ENCODE peak calls at places on chromosome 4, in eight cellular contexts. One of them, this sample, is unnamed.

GRCh38 chr4:10893417-10893816 is 208.8 kb upstream of the CLNK start:
- DNase-seq in hepatocyte: peak; percentile 11
- DNase-seq in heart left ventricle: no peak
- DNase-seq in Panc1: no peak
- DNase-seq in brain microvascular endothelial cell: no peak
- DNase-seq in right cardiac atrium: no peak
- DNase-seq in mammary epithelial cell: peak; percentile 1
- DNase-seq in cardiac muscle cell: peak; percentile 18
- DNase-seq in this sample: no peak

GRCh38 chr4:142194905-142195304 is 558.5 kb downstream of the IL15 start:
- DNase-seq in hepatocyte: no peak
- DNase-seq in heart left ventricle: no peak
- DNase-seq in Panc1: no peak
- DNase-seq in brain microvascular endothelial cell: no peak
- DNase-seq in right cardiac atrium: no peak
- DNase-seq in mammary epithelial cell: no peak
- DNase-seq in cardiac muscle cell: no peak
- DNase-seq in this sample: no peak

GRCh38 chr4:62709618-62710252 is 1509.6 kb downstream of the ADGRL3 start:
- DNase-seq in hepatocyte: peak; percentile 66
- DNase-seq in heart left ventricle: no peak
- DNase-seq in Panc1: no peak
- DNase-seq in brain microvascular endothelial cell: peak; percentile 24
- DNase-seq in right cardiac atrium: no peak
- DNase-seq in mammary epithelial cell: peak; percentile 3
- DNase-seq in cardiac muscle cell: peak; percentile 66
- DNase-seq in this sample: no peak

GRCh38 chr4:172758586-172759340 is 409.8 kb upstream of the GALNT7 start:
- DNase-seq in hepatocyte: no peak
- DNase-seq in heart left ventricle: no peak
- DNase-seq in Panc1: peak; percentile 28
- DNase-seq in brain microvascular endothelial cell: peak; percentile 70
- DNase-seq in right cardiac atrium: no peak
- DNase-seq in mammary epithelial cell: peak; percentile 63
- DNase-seq in cardiac muscle cell: no peak
- DNase-seq in this sample: no peak

GRCh38 chr4:68368566-68369473 is 18.9 kb upstream of the YTHDC1 start:
- DNase-seq in hepatocyte: no peak
- DNase-seq in heart left ventricle: no peak
- DNase-seq in Panc1: no peak
- DNase-seq in brain microvascular endothelial cell: peak; percentile 30
- DNase-seq in right cardiac atrium: no peak
- DNase-seq in mammary epithelial cell: peak; percentile 89
- DNase-seq in cardiac muscle cell: no peak
- DNase-seq in this sample: no peak

GRCh38 chr4:121108557-121108956 is 36.2 kb upstream of the NDNF start:
- DNase-seq in hepatocyte: no peak
- DNase-seq in heart left ventricle: no peak
- DNase-seq in Panc1: no peak
- DNase-seq in brain microvascular endothelial cell: no peak
- DNase-seq in right cardiac atrium: no peak
- DNase-seq in mammary epithelial cell: no peak
- DNase-seq in cardiac muscle cell: no peak
- DNase-seq in this sample: no peak

GRCh38 chr4:103306870-103307345 is 108.8 kb upstream of the CENPE start:
- DNase-seq in hepatocyte: peak; percentile 82
- DNase-seq in heart left ventricle: peak; percentile 40
- DNase-seq in Panc1: no peak
- DNase-seq in brain microvascular endothelial cell: no peak
- DNase-seq in right cardiac atrium: peak; percentile 79
- DNase-seq in mammary epithelial cell: no peak
- DNase-seq in cardiac muscle cell: peak; percentile 72
- DNase-seq in this sample: no peak

GRCh38 chr4:89800527-89801103 is 36.3 kb downstream of the SNCA start:
- DNase-seq in hepatocyte: no peak
- DNase-seq in heart left ventricle: no peak
- DNase-seq in Panc1: no peak
- DNase-seq in brain microvascular endothelial cell: peak; percentile 24
- DNase-seq in right cardiac atrium: no peak
- DNase-seq in mammary epithelial cell: peak; percentile 62
- DNase-seq in cardiac muscle cell: no peak
- DNase-seq in this sample: no peak

GRCh38 chr4:185249105-185249504 is 39.7 kb downstream of the SNX25 start:
- DNase-seq in hepatocyte: no peak
- DNase-seq in heart left ventricle: no peak
- DNase-seq in Panc1: no peak
- DNase-seq in brain microvascular endothelial cell: no peak
- DNase-seq in right cardiac atrium: no peak
- DNase-seq in mammary epithelial cell: no peak
- DNase-seq in cardiac muscle cell: no peak
- DNase-seq in this sample: no peak

GRCh38 chr4:119300072-119300387 is 21.9 kb downstream of the FABP2 start:
- DNase-seq in hepatocyte: peak; percentile 60
- DNase-seq in heart left ventricle: peak; percentile 42
- DNase-seq in Panc1: no peak
- DNase-seq in brain microvascular endothelial cell: peak; percentile 64
- DNase-seq in right cardiac atrium: peak; percentile 66
- DNase-seq in mammary epithelial cell: no peak
- DNase-seq in cardiac muscle cell: peak; percentile 54
- DNase-seq in this sample: peak; percentile 67

GRCh38 chr4:157804169-157804543 is 368.7 kb downstream of the GASK1B start:
- DNase-seq in hepatocyte: peak; percentile 7
- DNase-seq in heart left ventricle: no peak
- DNase-seq in Panc1: no peak
- DNase-seq in brain microvascular endothelial cell: no peak
- DNase-seq in right cardiac atrium: no peak
- DNase-seq in mammary epithelial cell: no peak
- DNase-seq in cardiac muscle cell: no peak
- DNase-seq in this sample: no peak

GRCh38 chr4:150037251-150037856 is 40.9 kb upstream of the DCLK2 start:
- DNase-seq in hepatocyte: no peak
- DNase-seq in heart left ventricle: no peak
- DNase-seq in Panc1: no peak
- DNase-seq in brain microvascular endothelial cell: no peak
- DNase-seq in right cardiac atrium: no peak
- DNase-seq in mammary epithelial cell: peak; percentile 79
- DNase-seq in cardiac muscle cell: no peak
- DNase-seq in this sample: no peak

GRCh38 chr4:143773998-143774898 is 73.8 kb upstream of the FREM3 start:
- DNase-seq in hepatocyte: peak; percentile 77
- DNase-seq in heart left ventricle: peak; percentile 20
- DNase-seq in Panc1: peak; percentile 38
- DNase-seq in brain microvascular endothelial cell: peak; percentile 71
- DNase-seq in right cardiac atrium: peak; percentile 33
- DNase-seq in mammary epithelial cell: peak; percentile 48
- DNase-seq in cardiac muscle cell: peak; percentile 61
- DNase-seq in this sample: no peak

DNA sequence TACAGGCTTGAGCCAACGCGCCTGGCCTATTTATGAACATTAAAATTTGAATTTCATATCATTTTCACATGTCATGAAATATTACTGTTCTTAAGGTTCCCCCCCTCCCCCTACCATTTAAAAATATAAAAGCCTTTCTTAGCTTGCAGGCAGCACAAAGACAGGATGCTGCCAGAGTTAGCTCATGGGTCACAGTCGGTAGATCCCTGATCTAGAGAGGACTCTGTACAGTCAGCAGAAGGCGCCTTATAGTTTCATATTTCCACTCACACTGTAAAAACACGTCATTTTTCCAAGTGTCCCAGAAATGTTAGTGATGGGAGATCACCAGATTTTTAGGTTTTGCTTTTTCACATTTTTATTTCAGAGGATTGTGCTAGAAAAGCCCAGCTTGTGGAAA is 12.2 kb downstream of the NOCT start:
- DNase-seq in hepatocyte: no peak
- DNase-seq in heart left ventricle: no peak
- DNase-seq in Panc1: no peak
- DNase-seq in brain microvascular endothelial cell: no peak
- DNase-seq in right cardiac atrium: no peak
- DNase-seq in mammary epithelial cell: no peak
- DNase-seq in cardiac muscle cell: no peak
- DNase-seq in this sample: no peak
- H3K27ac ChIP-seq in hepatocyte: no peak overlapping the region
- H3K27ac ChIP-seq in heart left ventricle: peak overlapping the region; percentile 73
- H3K27ac ChIP-seq in Panc1: peak overlapping the region; percentile 12
- H3K27ac ChIP-seq in brain microvascular endothelial cell: peak overlapping the region; percentile 25
- H3K27ac ChIP-seq in right cardiac atrium: peak overlapping the region; percentile 40
- H3K27ac ChIP-seq in mammary epithelial cell: no peak overlapping the region
- H3K27ac ChIP-seq in cardiac muscle cell: peak overlapping the region; percentile 79
- H3K27ac ChIP-seq in this sample: no peak overlapping the region

GRCh38 chr4:56656346-56656643 is 24.8 kb downstream of the HOPX start:
- DNase-seq in hepatocyte: peak; percentile 19
- DNase-seq in heart left ventricle: peak; percentile 38
- DNase-seq in Panc1: no peak
- DNase-seq in brain microvascular endothelial cell: no peak
- DNase-seq in right cardiac atrium: peak; percentile 46
- DNase-seq in mammary epithelial cell: no peak
- DNase-seq in cardiac muscle cell: no peak
- DNase-seq in this sample: no peak
- H3K27me3 ChIP-seq in hepatocyte: peaks cover 53% of the 10 kb centered on the region
- H3K27me3 ChIP-seq in heart left ventricle: peaks cover 4% of the 10 kb centered on the region
- H3K27me3 ChIP-seq in Panc1: peaks cover 22% of the 10 kb centered on the region
- H3K27me3 ChIP-seq in brain microvascular endothelial cell: no peaks in the 10 kb centered on the region
- H3K27me3 ChIP-seq in right cardiac atrium: no peaks in the 10 kb centered on the region
- H3K27me3 ChIP-seq in mammary epithelial cell: peaks cover 38% of the 10 kb centered on the region
- H3K27me3 ChIP-seq in cardiac muscle cell: peaks cover 72% of the 10 kb centered on the region
- H3K27me3 ChIP-seq in this sample: peaks cover 26% of the 10 kb centered on the region

GRCh38 chr4:15653864-15654391 is 1.2 kb downstream of the FBXL5 start:
- DNase-seq in hepatocyte: peak; percentile 21
- DNase-seq in heart left ventricle: no peak
- DNase-seq in Panc1: no peak
- DNase-seq in brain microvascular endothelial cell: peak; percentile 60
- DNase-seq in right cardiac atrium: no peak
- DNase-seq in mammary epithelial cell: peak; percentile 66
- DNase-seq in cardiac muscle cell: peak; percentile 42
- DNase-seq in this sample: no peak
- H3K27ac ChIP-seq in hepatocyte: peak overlapping the region; percentile 100
- H3K27ac ChIP-seq in heart left ventricle: peak overlapping the region; percentile 100
- H3K27ac ChIP-seq in Panc1: peak overlapping the region; percentile 90
- H3K27ac ChIP-seq in brain microvascular endothelial cell: peak overlapping the region; percentile 92
- H3K27ac ChIP-seq in right cardiac atrium: peak overlapping the region; percentile 85
- H3K27ac ChIP-seq in mammary epithelial cell: peak overlapping the region; percentile 72
- H3K27ac ChIP-seq in cardiac muscle cell: peak overlapping the region; percentile 98
- H3K27ac ChIP-seq in this sample: peak overlapping the region; percentile 89

GRCh38 chr4:100806988-100807387 is 289.2 kb upstream of the EMCN start:
- DNase-seq in hepatocyte: no peak
- DNase-seq in heart left ventricle: no peak
- DNase-seq in Panc1: no peak
- DNase-seq in brain microvascular endothelial cell: no peak
- DNase-seq in right cardiac atrium: no peak
- DNase-seq in mammary epithelial cell: no peak
- DNase-seq in cardiac muscle cell: no peak
- DNase-seq in this sample: no peak

GRCh38 chr4:100803751-100804150 is 285.9 kb upstream of the EMCN start:
- DNase-seq in hepatocyte: no peak
- DNase-seq in heart left ventricle: no peak
- DNase-seq in Panc1: no peak
- DNase-seq in brain microvascular endothelial cell: no peak
- DNase-seq in right cardiac atrium: no peak
- DNase-seq in mammary epithelial cell: no peak
- DNase-seq in cardiac muscle cell: no peak
- DNase-seq in this sample: no peak

GRCh38 chr4:100799767-100800539 is 282.1 kb upstream of the EMCN start:
- DNase-seq in hepatocyte: no peak
- DNase-seq in heart left ventricle: no peak
- DNase-seq in Panc1: no peak
- DNase-seq in brain microvascular endothelial cell: no peak
- DNase-seq in right cardiac atrium: no peak
- DNase-seq in mammary epithelial cell: no peak
- DNase-seq in cardiac muscle cell: no peak
- DNase-seq in this sample: no peak

GRCh38 chr4:100811046-100811445 is 293.2 kb upstream of the EMCN start:
- DNase-seq in hepatocyte: no peak
- DNase-seq in heart left ventricle: no peak
- DNase-seq in Panc1: no peak
- DNase-seq in brain microvascular endothelial cell: no peak
- DNase-seq in right cardiac atrium: no peak
- DNase-seq in mammary epithelial cell: no peak
- DNase-seq in cardiac muscle cell: no peak
- DNase-seq in this sample: no peak

DNA sequence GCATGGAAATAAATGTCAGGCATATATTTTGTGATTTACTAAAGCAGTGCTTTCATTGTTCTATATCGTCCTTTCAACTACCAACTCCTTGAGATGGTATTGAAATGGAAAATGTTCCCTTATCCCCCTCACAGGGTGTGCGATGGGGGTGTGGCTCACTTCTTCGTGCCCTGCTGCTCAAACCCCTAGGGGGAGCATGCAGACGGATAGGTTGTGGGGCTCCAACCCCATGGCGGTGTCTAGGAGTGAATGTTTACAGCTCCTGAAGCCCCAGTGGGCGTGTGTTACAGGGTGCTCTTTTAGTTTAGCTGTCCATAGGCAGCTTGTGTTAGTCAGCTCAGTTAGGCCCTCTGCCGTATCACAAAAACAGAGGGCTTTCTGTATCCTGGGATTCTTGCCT is 287.7 kb upstream of the EMCN start:
- DNase-seq in hepatocyte: no peak
- DNase-seq in heart left ventricle: no peak
- DNase-seq in Panc1: no peak
- DNase-seq in brain microvascular endothelial cell: no peak
- DNase-seq in right cardiac atrium: no peak
- DNase-seq in mammary epithelial cell: no peak
- DNase-seq in cardiac muscle cell: no peak
- DNase-seq in this sample: no peak
- H3K27me3 ChIP-seq in hepatocyte: no peaks in the 10 kb centered on the region
- H3K27me3 ChIP-seq in heart left ventricle: no peaks in the 10 kb centered on the region
- H3K27me3 ChIP-seq in Panc1: no peaks in the 10 kb centered on the region
- H3K27me3 ChIP-seq in brain microvascular endothelial cell: no peaks in the 10 kb centered on the region
- H3K27me3 ChIP-seq in right cardiac atrium: no peaks in the 10 kb centered on the region
- H3K27me3 ChIP-seq in mammary epithelial cell: peaks cover 5% of the 10 kb centered on the region
- H3K27me3 ChIP-seq in cardiac muscle cell: no peaks in the 10 kb centered on the region
- H3K27me3 ChIP-seq in this sample: no peaks in the 10 kb centered on the region

GRCh38 chr4:140732780-140733179 is 23.4 kb downstream of the TBC1D9 start:
- DNase-seq in hepatocyte: no peak
- DNase-seq in heart left ventricle: no peak
- DNase-seq in Panc1: no peak
- DNase-seq in brain microvascular endothelial cell: no peak
- DNase-seq in right cardiac atrium: no peak
- DNase-seq in mammary epithelial cell: no peak
- DNase-seq in cardiac muscle cell: no peak
- DNase-seq in this sample: no peak

GRCh38 chr4:140726776-140727500 is 29.2 kb downstream of the TBC1D9 start:
- DNase-seq in hepatocyte: no peak
- DNase-seq in heart left ventricle: no peak
- DNase-seq in Panc1: no peak
- DNase-seq in brain microvascular endothelial cell: peak; percentile 62
- DNase-seq in right cardiac atrium: no peak
- DNase-seq in mammary epithelial cell: peak; percentile 40
- DNase-seq in cardiac muscle cell: no peak
- DNase-seq in this sample: no peak

GRCh38 chr4:140735317-140735716 is 20.9 kb downstream of the TBC1D9 start:
- DNase-seq in hepatocyte: no peak
- DNase-seq in heart left ventricle: no peak
- DNase-seq in Panc1: no peak
- DNase-seq in brain microvascular endothelial cell: no peak
- DNase-seq in right cardiac atrium: no peak
- DNase-seq in mammary epithelial cell: no peak
- DNase-seq in cardiac muscle cell: no peak
- DNase-seq in this sample: no peak

GRCh38 chr4:140725556-140725955 is 30.6 kb downstream of the TBC1D9 start:
- DNase-seq in hepatocyte: no peak
- DNase-seq in heart left ventricle: no peak
- DNase-seq in Panc1: no peak
- DNase-seq in brain microvascular endothelial cell: no peak
- DNase-seq in right cardiac atrium: no peak
- DNase-seq in mammary epithelial cell: no peak
- DNase-seq in cardiac muscle cell: no peak
- DNase-seq in this sample: no peak

GRCh38 chr4:140730108-140730507 is 26.1 kb downstream of the TBC1D9 start:
- DNase-seq in hepatocyte: no peak
- DNase-seq in heart left ventricle: no peak
- DNase-seq in Panc1: no peak
- DNase-seq in brain microvascular endothelial cell: no peak
- DNase-seq in right cardiac atrium: no peak
- DNase-seq in mammary epithelial cell: no peak
- DNase-seq in cardiac muscle cell: no peak
- DNase-seq in this sample: no peak
- H3K27ac ChIP-seq in hepatocyte: peak overlapping the region; percentile 27
- H3K27ac ChIP-seq in heart left ventricle: no peak overlapping the region
- H3K27ac ChIP-seq in Panc1: peak overlapping the region; percentile 59
- H3K27ac ChIP-seq in brain microvascular endothelial cell: no peak overlapping the region
- H3K27ac ChIP-seq in right cardiac atrium: no peak overlapping the region
- H3K27ac ChIP-seq in mammary epithelial cell: no peak overlapping the region
- H3K27ac ChIP-seq in cardiac muscle cell: no peak overlapping the region
- H3K27ac ChIP-seq in this sample: no peak overlapping the region

This sample was measured in upper lobe of right lung.